ENCODE peak calls at places on chromosomes 12 and 14, in five cellular contexts. A is neural crest cell, L is cardiac muscle cell, F is GM20000, P is endothelial cell. K is an unnamed sample.

GRCh38 chr12:50185496-50185895 is 18.3 kb upstream of the CERS5 start:
- DNase-seq in P (no peak), A (no peak), L (no peak), F (no peak), K (no peak)

GRCh38 chr12:104790296-104791125 is 167.6 kb downstream of the SLC41A2 start:
- DNase-seq in A (peak), L (peak), F (peak), P (peak), K (peak)

GRCh38 chr12:44362947-44363346 is 513.2 kb downstream of the NELL2 start:
- DNase-seq in A (no peak), F (no peak), P (no peak), L (no peak), K (no peak)

GRCh38 chr12:128025856-128026255 is 241.1 kb upstream of the TMEM132C start:
- DNase-seq in F (no peak), A (no peak), L (no peak), P (no peak), K (no peak)

GRCh38 chr14:102508774-102509743 is 517 bp downstream of the ANKRD9 start:
- DNase-seq in F (peak), A (no peak), P (no peak), L (peak), K (peak)

GRCh38 chr12:106074706-106075392 is 63.9 kb downstream of the NUAK1 start:
- DNase-seq in F (no peak), P (no peak), A (no peak), L (peak), K (no peak)

GRCh38 chr12:123532808-123533649 is 490 bp downstream of the RILPL1 start:
- DNase-seq in P (peak), L (peak), A (peak), F (no peak), K (no peak)

GRCh38 chr12:124805876-124806668 is 57.6 kb downstream of the SCARB1 start:
- DNase-seq in P (no peak), A (no peak), L (no peak), F (no peak), K (no peak)

GRCh38 chr14:100025111-100025510 is 40.1 kb upstream of the EVL start:
- DNase-seq in F (peak), A (no peak), L (peak), P (peak), K (no peak)

DNA sequence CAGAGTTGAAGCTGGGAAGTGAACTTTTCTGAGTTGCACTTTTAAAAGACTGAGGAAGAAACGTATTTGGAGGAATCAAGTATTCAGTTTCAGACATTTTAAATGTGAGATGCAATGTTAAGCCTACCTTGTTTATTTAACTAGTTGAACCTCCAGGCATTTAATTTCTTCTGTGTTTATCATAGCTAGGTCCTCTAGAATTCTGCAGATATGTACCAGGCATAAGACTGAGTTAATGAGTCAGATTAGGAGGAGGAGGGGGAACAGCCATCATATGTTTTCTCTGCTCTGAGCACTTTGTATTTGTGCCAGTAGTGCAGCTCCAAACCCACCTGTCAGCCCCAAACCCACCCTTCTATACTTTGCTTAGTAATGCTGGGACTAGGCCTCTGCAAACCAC is 16.4 kb upstream of the SAMD4A start:
- DNase-seq in P (no peak), A (no peak), L (no peak), F (no peak), K (no peak)
- TF ChIP-seq CTCF in P (no peak), A (no peak), L (no peak), F (no peak), K (no peak)

GRCh38 chr12:98422809-98423208 is 92.6 kb upstream of the TMPO start:
- DNase-seq in A (no peak), L (peak), P (peak), F (no peak), K (no peak)
- TF ChIP-seq CTCF in A (peak), L (peak), P (peak), F (no peak), K (no peak)

DNA sequence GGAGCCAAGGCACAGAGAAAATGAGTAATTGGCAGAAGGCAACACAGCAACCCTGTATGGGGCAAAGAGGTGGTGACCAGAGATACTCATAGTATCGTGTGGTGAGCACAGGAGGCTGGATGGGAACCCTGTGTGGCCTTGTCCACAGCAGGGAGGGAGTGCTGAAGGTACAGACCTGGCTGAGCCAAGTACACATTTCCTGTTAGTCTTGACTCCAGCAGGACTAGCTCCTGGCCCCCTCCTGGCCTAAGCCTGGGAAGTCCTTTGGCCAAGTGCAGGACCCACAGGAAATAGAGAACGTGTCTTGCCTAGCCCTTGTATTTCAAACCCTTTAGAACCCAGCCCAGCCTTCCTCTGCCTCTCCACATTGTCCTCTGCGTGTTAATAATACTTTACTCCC is 289.8 kb upstream of the PWP1 start:
- DNase-seq in L (no peak), P (no peak), F (no peak), A (no peak), K (no peak)
- TF ChIP-seq CTCF in L (no peak), P (no peak), F (no peak), A (no peak), K (no peak)

DNA sequence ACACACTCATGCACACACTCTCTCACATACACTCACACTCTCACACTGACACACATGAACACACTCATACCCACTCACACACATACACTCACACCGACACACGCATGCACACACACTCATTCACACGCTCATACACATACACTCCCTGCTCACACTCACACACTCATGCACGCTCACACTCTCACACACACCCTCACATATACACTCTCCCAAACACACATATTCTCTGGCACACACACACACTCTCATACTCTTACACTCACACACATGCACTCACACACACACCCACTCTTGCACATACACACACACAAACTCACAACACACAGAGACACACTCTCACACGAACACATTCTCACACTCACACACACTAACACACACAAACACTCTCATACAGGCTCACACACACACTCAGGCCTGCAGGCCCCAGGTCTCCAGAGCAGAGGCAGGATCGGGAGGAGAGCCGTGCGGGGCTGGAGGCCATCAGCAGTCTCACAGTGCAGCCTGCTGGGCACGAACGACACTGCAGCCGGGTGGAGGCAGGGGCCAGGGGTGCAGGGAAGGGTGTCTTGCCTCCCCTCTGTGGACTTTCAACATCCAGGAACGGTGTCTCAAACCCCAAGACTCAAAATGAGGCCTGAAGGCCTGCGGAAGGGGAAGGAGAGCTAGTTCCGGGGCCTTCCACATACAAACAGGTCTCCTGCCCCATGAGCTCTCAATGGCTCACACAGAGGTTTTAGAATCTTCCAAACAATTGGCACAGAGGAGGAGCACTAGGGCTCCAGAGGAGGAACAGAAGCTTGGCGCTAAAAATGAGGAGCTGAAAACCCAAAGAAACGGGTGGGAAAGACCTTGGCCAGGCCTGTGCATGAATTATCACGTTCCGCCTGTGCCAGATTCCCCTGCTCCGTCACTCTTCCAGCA is 148.6 kb downstream of the ANO2 start:
- DNase-seq in F (no peak), L (peak), P (peak), A (peak), K (no peak)
- TF ChIP-seq CTCF in F (peak), L (peak), P (peak), A (peak), K (no peak)

DNA sequence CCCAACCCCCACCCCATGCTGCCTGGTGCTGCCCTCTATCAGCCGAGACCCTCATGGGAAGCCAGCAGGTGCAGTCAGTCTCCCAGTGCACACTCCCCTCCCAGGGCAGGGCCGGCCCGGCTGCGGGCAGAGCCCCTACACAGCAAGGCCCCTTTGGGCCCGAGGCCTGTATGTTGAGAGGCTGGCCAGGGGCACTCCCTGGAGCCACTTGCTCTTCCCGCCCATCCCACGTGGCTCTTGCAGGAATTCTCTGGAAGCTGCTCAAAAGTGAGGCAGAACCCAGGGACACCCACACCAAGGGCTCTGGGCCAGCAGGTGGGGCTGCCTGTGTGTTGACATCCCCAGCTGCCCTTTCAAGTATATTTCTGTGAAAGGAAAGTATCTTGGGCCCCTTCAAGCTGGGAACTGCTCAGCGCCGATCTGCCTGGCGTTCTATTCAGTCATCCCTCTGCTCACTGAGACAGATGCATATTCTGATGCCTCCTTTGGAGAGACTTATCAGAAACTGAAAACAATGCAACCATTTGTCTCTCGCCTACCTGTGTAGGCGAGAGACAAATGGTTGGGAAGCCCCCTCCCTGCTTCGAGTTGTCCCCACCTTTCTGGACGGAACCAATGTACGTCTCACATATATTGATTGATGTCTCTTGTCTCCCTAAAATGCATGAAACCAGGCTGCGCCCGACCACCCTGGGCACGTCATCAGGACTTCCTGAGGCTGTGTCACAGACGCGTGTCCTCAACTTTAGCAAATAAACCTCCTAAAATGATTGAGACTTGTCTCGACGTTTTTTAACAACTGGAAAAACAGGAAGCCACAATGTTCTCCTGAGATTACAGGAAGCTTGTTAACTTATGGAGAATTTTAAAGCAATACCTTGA is 6.0 kb downstream of the GPR132 start:
- DNase-seq in A (no peak), F (no peak), L (no peak), P (no peak), K (no peak)
- TF ChIP-seq CTCF in A (no peak), F (no peak), L (no peak), P (no peak), K (peak)

DNA sequence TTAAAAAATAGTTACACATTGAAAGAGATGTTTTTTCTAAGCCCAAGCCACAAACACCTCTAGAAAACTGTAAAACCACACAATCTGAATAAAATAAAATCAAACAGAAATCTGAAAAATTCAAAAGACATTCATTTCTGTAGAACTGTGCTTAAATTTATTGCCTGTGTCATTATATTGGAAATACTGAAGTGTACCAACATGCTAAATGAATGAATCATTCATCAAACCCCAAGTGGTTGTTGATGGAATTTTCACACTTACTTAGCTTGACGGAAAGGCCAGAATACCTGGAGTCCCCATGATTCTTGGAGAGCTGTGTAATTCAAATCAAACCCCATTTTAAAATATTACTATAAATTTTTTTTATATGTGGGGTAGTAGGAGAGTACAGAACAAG is 2.7 kb downstream of the KITLG start:
- DNase-seq in L (peak), A (no peak), P (no peak), F (no peak), K (no peak)
- TF ChIP-seq CTCF in L (peak), A (peak), P (peak), F (no peak), K (no peak)

GRCh38 chr14:20836668-20837338 is 34.2 kb upstream of the RNASE1 start:
- DNase-seq in F (no peak), A (no peak), P (no peak), L (peak), K (no peak)
- TF ChIP-seq CTCF in F (no peak), A (peak), P (peak), L (peak), K (peak)

K was measured in CD14-positive monocyte.